ENCODE peak calls at places on chromosomes 2 and 18, in four cellular contexts. One of them, this sample, is unnamed.

GRCh38 chr2:54708584-54709340 is 14.7 kb upstream of the EML6 start:
- DNase-seq in fibroblast of pulmonary artery: no peak
- DNase-seq in Jurkat, Clone E6-1: no peak
- DNase-seq in right lobe of liver: peak
- DNase-seq in this sample: no peak

GRCh38 chr2:157311706-157312105 is 13.9 kb downstream of the ERMN start:
- DNase-seq in fibroblast of pulmonary artery: no peak
- DNase-seq in Jurkat, Clone E6-1: no peak
- DNase-seq in right lobe of liver: no peak
- DNase-seq in this sample: no peak

GRCh38 chr2:214808961-214809750 is at the start of gene BARD1:
- DNase-seq in fibroblast of pulmonary artery: peak
- DNase-seq in Jurkat, Clone E6-1: peak
- DNase-seq in right lobe of liver: peak
- DNase-seq in this sample: peak

GRCh38 chr2:210660-211059 is 53.2 kb downstream of the SH3YL1 start:
- DNase-seq in fibroblast of pulmonary artery: no peak
- DNase-seq in Jurkat, Clone E6-1: no peak
- DNase-seq in right lobe of liver: no peak
- DNase-seq in this sample: no peak

GRCh38 chr2:107266555-107266954 is 380.6 kb upstream of the ST6GAL2 start:
- DNase-seq in fibroblast of pulmonary artery: no peak
- DNase-seq in Jurkat, Clone E6-1: no peak
- DNase-seq in right lobe of liver: no peak
- DNase-seq in this sample: no peak

GRCh38 chr2:216491757-216492635 is 6.6 kb upstream of the RPL37A start:
- DNase-seq in fibroblast of pulmonary artery: no peak
- DNase-seq in Jurkat, Clone E6-1: no peak
- DNase-seq in right lobe of liver: no peak
- DNase-seq in this sample: no peak

GRCh38 chr2:70712916-70713315 is 55.1 kb downstream of the ADD2 start:
- DNase-seq in fibroblast of pulmonary artery: no peak
- DNase-seq in Jurkat, Clone E6-1: no peak
- DNase-seq in right lobe of liver: peak
- DNase-seq in this sample: no peak

GRCh38 chr2:221002101-221002500 is 570.0 kb downstream of the EPHA4 start:
- DNase-seq in fibroblast of pulmonary artery: no peak
- DNase-seq in Jurkat, Clone E6-1: no peak
- DNase-seq in right lobe of liver: no peak
- DNase-seq in this sample: no peak

GRCh38 chr2:61762292-61762691 is 91.6 kb downstream of the FAM161A start:
- DNase-seq in fibroblast of pulmonary artery: no peak
- DNase-seq in Jurkat, Clone E6-1: no peak
- DNase-seq in right lobe of liver: no peak
- DNase-seq in this sample: peak

GRCh38 chr2:145551661-145552060 is 1031.7 kb upstream of the ZEB2 start:
- DNase-seq in fibroblast of pulmonary artery: no peak
- DNase-seq in Jurkat, Clone E6-1: no peak
- DNase-seq in right lobe of liver: no peak
- DNase-seq in this sample: no peak

GRCh38 chr2:65722028-65722427 is 289.6 kb upstream of the SPRED2 start:
- DNase-seq in fibroblast of pulmonary artery: peak
- DNase-seq in Jurkat, Clone E6-1: no peak
- DNase-seq in right lobe of liver: peak
- DNase-seq in this sample: no peak

GRCh38 chr2:10036095-10036879 is 7.1 kb upstream of the KLF11 start:
- DNase-seq in fibroblast of pulmonary artery: peak
- DNase-seq in Jurkat, Clone E6-1: no peak
- DNase-seq in right lobe of liver: peak
- DNase-seq in this sample: peak

GRCh38 chr18:9855686-9856085 is 30.1 kb upstream of the TXNDC2 start:
- DNase-seq in fibroblast of pulmonary artery: no peak
- DNase-seq in Jurkat, Clone E6-1: no peak
- DNase-seq in right lobe of liver: no peak
- DNase-seq in this sample: no peak

GRCh38 chr2:119739580-119740255 is 20.0 kb upstream of the PTPN4 start:
- DNase-seq in fibroblast of pulmonary artery: no peak
- DNase-seq in Jurkat, Clone E6-1: no peak
- DNase-seq in right lobe of liver: peak
- DNase-seq in this sample: no peak

GRCh38 chr2:149598014-149598395 is 10.4 kb upstream of the MMADHC start:
- DNase-seq in fibroblast of pulmonary artery: peak
- DNase-seq in Jurkat, Clone E6-1: no peak
- DNase-seq in right lobe of liver: no peak
- DNase-seq in this sample: no peak

GRCh38 chr2:113246606-113247005 is 32.1 kb downstream of the PAX8 start:
- DNase-seq in fibroblast of pulmonary artery: no peak
- DNase-seq in Jurkat, Clone E6-1: no peak
- DNase-seq in right lobe of liver: no peak
- DNase-seq in this sample: no peak

GRCh38 chr2:145380436-145381017 is 860.6 kb upstream of the ZEB2 start:
- DNase-seq in fibroblast of pulmonary artery: peak
- DNase-seq in Jurkat, Clone E6-1: no peak
- DNase-seq in right lobe of liver: no peak
- DNase-seq in this sample: no peak

GRCh38 chr18:62066121-62066818 is 120.6 kb downstream of the PIGN start:
- DNase-seq in fibroblast of pulmonary artery: no peak
- DNase-seq in Jurkat, Clone E6-1: no peak
- DNase-seq in right lobe of liver: no peak
- DNase-seq in this sample: no peak

GRCh38 chr2:160223560-160223959 is 23.5 kb upstream of the ITGB6 start:
- DNase-seq in fibroblast of pulmonary artery: no peak
- DNase-seq in Jurkat, Clone E6-1: no peak
- DNase-seq in right lobe of liver: no peak
- DNase-seq in this sample: no peak

GRCh38 chr2:160220001-160220400 is 19.9 kb upstream of the ITGB6 start:
- DNase-seq in fibroblast of pulmonary artery: no peak
- DNase-seq in Jurkat, Clone E6-1: no peak
- DNase-seq in right lobe of liver: no peak
- DNase-seq in this sample: no peak

GRCh38 chr2:160220545-160221009 is 20.5 kb upstream of the ITGB6 start:
- DNase-seq in fibroblast of pulmonary artery: no peak
- DNase-seq in Jurkat, Clone E6-1: peak
- DNase-seq in right lobe of liver: no peak
- DNase-seq in this sample: no peak

GRCh38 chr2:160222546-160223281 is 22.6 kb upstream of the ITGB6 start:
- DNase-seq in fibroblast of pulmonary artery: no peak
- DNase-seq in Jurkat, Clone E6-1: no peak
- DNase-seq in right lobe of liver: no peak
- DNase-seq in this sample: no peak

GRCh38 chr2:160221391-160222276 is 21.6 kb upstream of the ITGB6 start:
- DNase-seq in fibroblast of pulmonary artery: peak
- DNase-seq in Jurkat, Clone E6-1: no peak
- DNase-seq in right lobe of liver: no peak
- DNase-seq in this sample: no peak
- H3K4me3 ChIP-seq in fibroblast of pulmonary artery: no peak
- H3K4me3 ChIP-seq in Jurkat, Clone E6-1: no peak
- H3K4me3 ChIP-seq in right lobe of liver: no peak
- H3K4me3 ChIP-seq in this sample: no peak

GRCh38 chr2:240737958-240738357 is 46.3 kb downstream of the AQP12A start:
- DNase-seq in fibroblast of pulmonary artery: no peak
- DNase-seq in Jurkat, Clone E6-1: no peak
- DNase-seq in right lobe of liver: no peak
- DNase-seq in this sample: no peak
- H3K4me3 ChIP-seq in fibroblast of pulmonary artery: no peak
- H3K4me3 ChIP-seq in Jurkat, Clone E6-1: no peak
- H3K4me3 ChIP-seq in right lobe of liver: no peak
- H3K4me3 ChIP-seq in this sample: no peak

GRCh38 chr2:200159366-200159720 is 147.2 kb upstream of the SPATS2L start:
- DNase-seq in fibroblast of pulmonary artery: no peak
- DNase-seq in Jurkat, Clone E6-1: no peak
- DNase-seq in right lobe of liver: no peak
- DNase-seq in this sample: no peak

GRCh38 chr2:200158586-200159365 is 147.7 kb upstream of the SPATS2L start:
- DNase-seq in fibroblast of pulmonary artery: no peak
- DNase-seq in Jurkat, Clone E6-1: no peak
- DNase-seq in right lobe of liver: no peak
- DNase-seq in this sample: no peak

GRCh38 chr2:200155652-200156051 is 150.8 kb upstream of the SPATS2L start:
- DNase-seq in fibroblast of pulmonary artery: no peak
- DNase-seq in Jurkat, Clone E6-1: no peak
- DNase-seq in right lobe of liver: no peak
- DNase-seq in this sample: no peak

GRCh38 chr2:200159829-200160781 is 146.4 kb upstream of the SPATS2L start:
- DNase-seq in fibroblast of pulmonary artery: no peak
- DNase-seq in Jurkat, Clone E6-1: no peak
- DNase-seq in right lobe of liver: no peak
- DNase-seq in this sample: no peak

DNA sequence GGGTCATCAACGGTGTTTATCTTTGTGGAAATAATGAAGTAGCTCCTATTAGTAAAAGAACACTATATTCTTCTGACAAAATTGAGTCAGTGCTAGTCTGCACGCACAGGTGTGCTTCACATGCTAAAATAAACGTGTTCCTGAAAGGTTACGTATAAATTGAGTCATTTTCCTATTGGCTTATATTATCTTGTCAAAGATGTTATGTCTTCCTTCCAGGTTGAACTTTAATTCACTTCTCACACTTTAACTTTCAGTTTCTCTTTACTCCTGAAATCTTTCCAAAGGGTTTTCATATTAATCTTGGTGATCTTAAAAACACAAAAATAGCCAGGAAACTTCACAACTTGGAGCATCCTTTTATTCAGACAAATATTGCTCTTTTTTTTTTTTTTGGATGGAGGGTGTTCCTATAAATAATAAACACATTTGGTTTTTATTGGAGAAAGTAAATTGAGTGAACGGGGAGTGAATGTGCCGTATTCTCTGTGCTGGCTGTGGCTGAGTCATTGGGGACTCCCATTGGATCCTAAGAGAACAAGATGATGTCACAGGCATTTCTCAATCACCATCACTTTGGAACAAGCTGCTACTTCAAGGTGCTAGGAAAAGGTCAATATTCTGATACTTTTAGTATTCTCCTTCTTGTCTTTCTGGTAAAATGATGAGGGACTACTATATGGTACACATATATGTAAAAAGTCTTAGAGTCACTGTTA is 150.2 kb upstream of the SPATS2L start:
- DNase-seq in fibroblast of pulmonary artery: peak
- DNase-seq in Jurkat, Clone E6-1: no peak
- DNase-seq in right lobe of liver: peak
- DNase-seq in this sample: no peak
- H3K4me3 ChIP-seq in fibroblast of pulmonary artery: peak
- H3K4me3 ChIP-seq in Jurkat, Clone E6-1: no peak
- H3K4me3 ChIP-seq in right lobe of liver: peak
- H3K4me3 ChIP-seq in this sample: no peak

GRCh38 chr2:101116841-101117552 is 34.2 kb downstream of the TBC1D8 start:
- DNase-seq in fibroblast of pulmonary artery: no peak
- DNase-seq in Jurkat, Clone E6-1: no peak
- DNase-seq in right lobe of liver: peak
- DNase-seq in this sample: no peak
- H3K4me3 ChIP-seq in fibroblast of pulmonary artery: no peak
- H3K4me3 ChIP-seq in Jurkat, Clone E6-1: no peak
- H3K4me3 ChIP-seq in right lobe of liver: no peak
- H3K4me3 ChIP-seq in this sample: no peak

This sample was measured in CD4-positive, alpha-beta memory T cell.